ENCODE peak calls at places on chromosome 6, in seven cellular contexts. L is GOT3, E is fibroblast of the conjunctiva, B is Karpas-422, R is left ventricle myocardium inferior, P is T1000, W is cardiac fibroblast. I is an unnamed sample.

GRCh38 chr6:106974999-106975698 is 620 bp upstream of the CD24 start:
- DNase-seq in L (no peak), E (no peak), B (peak; percentile 88), R (peak; percentile 29), P (peak; percentile 78), W (peak; percentile 32), I (no peak)

GRCh38 chr6:80872194-80872950 is 765.9 kb downstream of the BCKDHB start:
- DNase-seq in L (no peak), E (peak; percentile 33), B (no peak), R (peak; percentile 16), P (no peak), W (no peak), I (no peak)

GRCh38 chr6:132388291-132388690 is 13.0 kb downstream of the MOXD1 start:
- DNase-seq in L (no peak), E (no peak), B (no peak), R (no peak), P (no peak), W (peak; percentile 43), I (no peak)

GRCh38 chr6:53103993-53104675 is 38.9 kb downstream of the FBXO9 start:
- DNase-seq in L (no peak), E (no peak), B (peak; percentile 56), R (no peak), P (no peak), W (peak; percentile 19), I (peak; percentile 18)

GRCh38 chr6:26172496-26172958 is 85.3 kb downstream of the HFE start:
- DNase-seq in L (no peak), E (no peak), B (peak; percentile 84), R (no peak), P (no peak), W (peak; percentile 59), I (peak; percentile 32)

GRCh38 chr6:111805511-111806181 is 67.6 kb downstream of the FYN start:
- DNase-seq in L (no peak), E (no peak), B (peak; percentile 69), R (no peak), P (no peak), W (peak; percentile 69), I (peak; percentile 45)

GRCh38 chr6:38198219-38198618 is 378.7 kb downstream of the ZFAND3 start:
- DNase-seq in L (no peak), E (no peak), B (no peak), R (no peak), P (no peak), W (no peak), I (no peak)

GRCh38 chr6:52186075-52186474 is at the start of gene IL17A:
- DNase-seq in L (no peak), E (no peak), B (no peak), R (no peak), P (no peak), W (no peak), I (no peak)

GRCh38 chr6:158707826-158708225 is 58.0 kb downstream of the SYTL3 start:
- DNase-seq in L (no peak), E (no peak), B (no peak), R (peak; percentile 29), P (no peak), W (peak; percentile 34), I (no peak)

GRCh38 chr6:26216886-26217713 is 129.9 kb downstream of the HFE start:
- DNase-seq in L (peak; percentile 77), E (peak; percentile 85), B (peak; percentile 67), R (peak; percentile 78), P (peak; percentile 90), W (peak; percentile 92), I (peak; percentile 52)

GRCh38 chr6:19465760-19466159 is 371.4 kb upstream of the ID4 start:
- DNase-seq in L (no peak), E (peak; percentile 72), B (no peak), R (no peak), P (peak; percentile 12), W (peak; percentile 84), I (peak; percentile 61)

GRCh38 chr6:4774715-4775590 is 1.3 kb upstream of the CDYL start:
- DNase-seq in L (no peak), E (no peak), B (no peak), R (peak; percentile 22), P (no peak), W (no peak), I (no peak)

I was measured in AG08395.